ENCODE peak calls at places on chromosomes 3 and 15, in ten cellular contexts. E is keratinocyte; L is sigmoid colon; Z is AG04450; J is hepatocyte; B is Panc1; K is heart left ventricle; Q is ovary; V is RWPE1; U is CD8-positive, alpha-beta memory T cell. F is an unnamed sample.

GRCh38 chr3:72120039-72120438 is 335.1 kb upstream of the PROK2 start:
- DNase-seq in K (no peak), Z (no peak), V (no peak), E (no peak), B (no peak), J (no peak), Q (no peak), L (no peak), U (no peak), F (no peak)

GRCh38 chr15:85727068-85727467 is 67.7 kb downstream of the KLHL25 start:
- DNase-seq in K (no peak), Q (peak; percentile 50), E (no peak), L (peak; percentile 81), V (no peak), J (no peak), Z (no peak), U (no peak), B (no peak), F (no peak)

GRCh38 chr3:122512284-122512683 is 2.5 kb downstream of the KPNA1 start:
- DNase-seq in L (no peak), K (no peak), B (no peak), U (no peak), J (no peak), Q (no peak), Z (no peak), V (no peak), E (no peak), F (no peak)

GRCh38 chr3:184808021-184808420 is 3.9 kb upstream of the VPS8 start:
- DNase-seq in U (no peak), B (no peak), J (peak; percentile 26), V (no peak), E (no peak), Q (no peak), Z (no peak), K (no peak), L (no peak), F (no peak)

GRCh38 chr15:64883997-64884511 is 27.6 kb upstream of the ANKDD1A start:
- DNase-seq in E (peak; percentile 97), J (peak; percentile 75), Z (peak; percentile 76), K (peak; percentile 81), L (peak; percentile 82), Q (no peak), V (peak; percentile 83), U (peak; percentile 55), B (peak; percentile 84), F (peak; percentile 42)

GRCh38 chr15:31758126-31758525 is 272.2 kb upstream of the CHRNA7 start:
- DNase-seq in L (no peak), E (no peak), B (no peak), V (peak; percentile 44), K (peak; percentile 47), J (peak; percentile 34), Z (no peak), Q (no peak), U (no peak), F (peak; percentile 44)

GRCh38 chr15:48145923-48146322 is 25.1 kb downstream of the SLC24A5 start:
- DNase-seq in E (no peak), V (no peak), B (no peak), Q (no peak), J (no peak), K (no peak), Z (no peak), U (no peak), L (no peak), F (no peak)

GRCh38 chr15:38195191-38195901 is 57.3 kb upstream of the SPRED1 start:
- DNase-seq in L (no peak), E (no peak), B (no peak), Q (no peak), J (no peak), V (no peak), U (no peak), Z (no peak), K (no peak), F (no peak)

GRCh38 chr3:36677331-36678007 is 86.9 kb downstream of the DCLK3 start:
- DNase-seq in E (peak; percentile 85), Q (no peak), K (no peak), V (peak; percentile 13), L (no peak), Z (peak; percentile 55), J (no peak), B (no peak), U (no peak), F (no peak)

GRCh38 chr3:58135712-58136543 is 74.8 kb downstream of the DNASE1L3 start:
- DNase-seq in Q (no peak), L (no peak), E (no peak), U (no peak), J (no peak), K (peak; percentile 55), Z (no peak), V (no peak), B (no peak), F (no peak)

GRCh38 chr3:58134468-58134867 is 76.3 kb downstream of the DNASE1L3 start:
- DNase-seq in V (no peak), L (no peak), J (no peak), Z (no peak), E (no peak), Q (no peak), K (no peak), B (no peak), U (no peak), F (no peak)

GRCh38 chr3:58132850-58133249 is 77.9 kb downstream of the DNASE1L3 start:
- DNase-seq in J (no peak), K (no peak), B (no peak), U (no peak), Z (no peak), V (no peak), E (no peak), L (no peak), Q (no peak), F (no peak)

GRCh38 chr3:58141766-58142345 is 68.9 kb downstream of the DNASE1L3 start:
- DNase-seq in J (no peak), E (no peak), V (no peak), U (no peak), K (no peak), Q (no peak), Z (no peak), B (no peak), L (no peak), F (no peak)

GRCh38 chr3:58137306-58137705 is 73.5 kb downstream of the DNASE1L3 start:
- DNase-seq in Z (no peak), E (no peak), B (no peak), L (no peak), K (no peak), V (no peak), U (no peak), J (no peak), Q (no peak), F (no peak)
- H3K27ac ChIP-seq in Z (no peak overlapping the region), E (no peak overlapping the region), B (no peak overlapping the region), L (peak overlapping the region; percentile 81), K (peak overlapping the region; percentile 81), V (no peak overlapping the region), U (no peak overlapping the region), J (no peak overlapping the region), Q (no peak overlapping the region), F (no peak overlapping the region)

DNA sequence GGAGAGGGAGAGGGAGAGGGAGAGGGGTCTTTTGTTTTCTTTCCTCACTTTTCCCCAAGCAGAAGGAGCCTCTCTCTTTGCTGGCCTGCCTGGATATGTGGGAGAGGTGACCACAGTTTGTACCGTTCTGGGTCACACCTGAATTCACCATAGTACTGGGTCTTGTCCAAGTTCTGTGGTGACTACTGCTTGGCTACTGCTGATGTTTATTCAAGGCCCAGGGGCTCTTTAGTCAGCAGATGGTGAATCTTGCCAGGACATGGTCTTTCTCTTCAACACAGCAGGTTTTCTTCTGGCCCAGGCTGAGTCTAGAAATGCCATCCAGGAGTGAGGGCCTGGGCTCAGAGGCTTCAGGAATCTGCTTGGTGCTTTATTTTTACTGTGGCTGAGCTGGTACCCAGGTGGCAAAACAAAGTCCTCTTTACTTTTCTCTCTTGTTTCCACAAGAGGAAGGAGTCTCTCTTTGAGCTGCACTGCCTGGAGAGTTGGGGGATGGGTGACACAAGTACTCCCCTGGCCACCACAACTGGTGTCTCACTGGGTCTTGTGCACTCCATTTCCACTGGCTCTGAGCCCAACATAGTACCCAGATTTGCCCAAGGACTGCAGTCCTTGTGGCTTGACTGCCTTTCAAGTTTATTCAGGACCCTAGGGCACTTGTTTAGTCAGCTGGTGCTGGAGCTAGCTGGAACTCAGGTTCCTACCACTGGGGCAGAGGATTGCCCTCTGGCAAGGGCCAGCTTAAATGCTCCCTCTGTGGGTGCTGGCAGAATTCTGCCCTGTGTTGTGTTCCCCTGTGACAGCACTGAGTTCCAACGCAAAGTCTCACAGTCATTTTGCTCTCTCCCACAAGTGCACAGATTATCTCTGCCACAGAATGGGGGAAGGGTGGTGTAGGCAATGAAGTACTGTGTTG is 16.8 kb upstream of the CCNDBP1 start:
- DNase-seq in V (peak; percentile 49), B (no peak), U (no peak), Q (no peak), E (peak; percentile 54), Z (no peak), L (peak; percentile 64), J (no peak), K (peak; percentile 29), F (peak; percentile 12)
- H3K27ac ChIP-seq in V (peak overlapping the region; percentile 75), B (peak overlapping the region; percentile 86), U (no peak overlapping the region), Q (no peak overlapping the region), E (peak overlapping the region; percentile 16), Z (no peak overlapping the region), L (peak overlapping the region; percentile 76), J (no peak overlapping the region), K (peak overlapping the region; percentile 70), F (no peak overlapping the region)

DNA sequence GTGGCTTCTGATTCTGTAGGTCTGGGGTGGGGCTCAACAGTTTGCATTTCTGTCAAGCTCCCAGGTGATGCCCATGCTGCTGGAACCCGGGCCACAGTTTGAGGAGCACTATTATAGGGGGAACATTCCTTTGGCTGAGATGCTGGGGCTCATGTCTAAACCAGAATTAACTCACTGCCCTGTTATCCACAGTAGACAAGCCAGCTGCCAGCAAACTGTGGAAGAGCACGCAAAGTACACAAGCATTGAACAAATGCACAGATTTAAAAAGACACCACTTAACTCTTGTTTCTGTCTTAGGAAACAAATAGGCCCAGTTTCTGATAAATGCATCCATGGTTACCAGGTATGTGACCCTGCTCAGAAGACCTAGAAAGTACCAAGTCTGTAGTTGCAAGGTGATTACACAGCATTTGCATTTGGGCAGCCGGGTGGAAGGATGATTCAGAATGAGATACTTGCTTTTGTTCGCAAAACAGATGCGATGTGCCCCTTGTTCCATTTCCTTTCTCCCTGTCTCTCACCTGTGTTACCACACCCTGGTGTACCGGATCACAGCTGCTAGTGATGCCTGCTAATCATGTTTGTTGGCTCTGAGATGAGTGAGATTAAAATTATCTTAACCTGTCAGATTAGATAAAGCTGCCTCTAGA is 12.4 kb downstream of the GYG1 start:
- DNase-seq in E (peak; percentile 2), Q (no peak), L (no peak), V (peak; percentile 34), B (no peak), J (no peak), Z (no peak), U (peak; percentile 30), K (no peak), F (no peak)
- H3K27ac ChIP-seq in E (no peak overlapping the region), Q (no peak overlapping the region), L (peak overlapping the region; percentile 66), V (no peak overlapping the region), B (no peak overlapping the region), J (no peak overlapping the region), Z (no peak overlapping the region), U (no peak overlapping the region), K (peak overlapping the region; percentile 43), F (no peak overlapping the region)

DNA sequence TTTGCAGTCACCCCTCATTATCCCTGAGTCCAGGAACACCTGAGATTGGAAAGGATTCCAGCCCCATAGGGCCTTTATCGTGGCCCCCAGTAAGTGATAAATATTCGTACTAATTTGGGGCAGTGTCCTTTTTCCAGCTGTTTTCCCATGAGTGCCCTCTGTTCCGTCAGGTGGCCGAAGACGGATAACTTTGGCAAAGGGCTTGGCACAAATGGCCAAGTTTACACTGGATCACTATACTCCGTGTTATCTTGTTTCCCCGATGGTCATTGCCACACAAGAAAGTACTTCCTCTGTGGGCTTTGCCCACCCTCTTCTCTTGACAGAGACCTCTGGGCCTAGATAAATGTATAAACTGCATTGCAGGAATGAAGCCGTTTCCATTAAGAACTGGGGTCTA is 39.1 kb downstream of the SMAD3 start:
- DNase-seq in B (no peak), L (no peak), Q (no peak), E (no peak), V (no peak), K (no peak), Z (no peak), U (no peak), J (no peak), F (no peak)
- H3K27ac ChIP-seq in B (peak overlapping the region; percentile 100), L (peak overlapping the region; percentile 84), Q (peak overlapping the region; percentile 58), E (peak overlapping the region; percentile 88), V (peak overlapping the region; percentile 97), K (peak overlapping the region; percentile 61), Z (peak overlapping the region; percentile 98), U (no peak overlapping the region), J (peak overlapping the region; percentile 83), F (no peak overlapping the region)

F was measured in substantia nigra.